ENCODE peak calls at places on chromosomes 13 and 19, in five cellular contexts. Z is stimulated activated CD8-positive, alpha-beta memory T cell treated with anti-CD3 and anti-CD28 coated beads, Interleukin-12 subunit alpha, Interleukin-12 subunit beta, amount 100 ng/mL, for 4 hours; K is dorsolateral prefrontal cortex; B is cardiac fibroblast; O is effector CD4-positive, alpha-beta T cell. L is an unnamed sample.

GRCh38 chr13:52003551-52003950 is 7.7 kb downstream of the ATP7B start:
- DNase-seq in Z (no peak), K (no peak), B (no peak), O (no peak), L (no peak)

GRCh38 chr13:80469841-80470378 is 129.0 kb upstream of the SPRY2 start:
- DNase-seq in Z (no peak), K (peak), B (peak), O (no peak), L (peak)

GRCh38 chr13:34926513-34926912 is 15.6 kb upstream of the NBEA start:
- DNase-seq in Z (no peak), K (no peak), B (peak), O (no peak), L (peak)

GRCh38 chr13:21673592-21674270 is 2.9 kb downstream of the FGF9 start:
- DNase-seq in Z (peak), K (peak), B (peak), O (peak), L (no peak)

GRCh38 chr13:59963383-59963782 is 200.3 kb downstream of the DIAPH3 start:
- DNase-seq in Z (no peak), K (no peak), B (no peak), O (no peak), L (no peak)

GRCh38 chr19:13764101-13764807 is at the start of gene MRI1:
- DNase-seq in Z (peak), K (peak), B (peak), O (peak), L (peak)

GRCh38 chr19:18785179-18786124 is 5.7 kb downstream of the COMP start:
- DNase-seq in Z (peak), K (no peak), B (peak), O (peak), L (no peak)

GRCh38 chr19:18932216-18932841 is 8.7 kb downstream of the HOMER3 start:
- DNase-seq in Z (peak), K (peak), B (peak), O (peak), L (peak)

GRCh38 chr19:44757735-44758505 is 9.4 kb downstream of the BCL3 start:
- DNase-seq in Z (no peak), K (peak), B (peak), O (no peak), L (peak)

GRCh38 chr19:33904681-33905080 is 108.0 kb downstream of the KCTD15 start:
- DNase-seq in Z (no peak), K (no peak), B (peak), O (no peak), L (no peak)

GRCh38 chr13:36674337-36675212 is 755 bp downstream of the SERTM1 start:
- DNase-seq in Z (no peak), K (no peak), B (no peak), O (no peak), L (no peak)

GRCh38 chr13:24672141-24673132 is 7.8 kb upstream of the ATP12A start:
- DNase-seq in Z (no peak), K (no peak), B (peak), O (no peak), L (no peak)

GRCh38 chr13:41658057-41658642 is 200.8 kb downstream of the RGCC start:
- DNase-seq in Z (no peak), K (no peak), B (peak), O (no peak), L (no peak)

GRCh38 chr19:12701596-12702282 is 5.3 kb upstream of the FBXW9 start:
- DNase-seq in Z (no peak), K (no peak), B (no peak), O (no peak), L (no peak)

GRCh38 chr13:44109986-44110640 is 230.4 kb downstream of the LACC1 start:
- DNase-seq in Z (no peak), K (no peak), B (no peak), O (no peak), L (peak)

GRCh38 chr19:39402417-39403297 is 4.0 kb upstream of the ZFP36 start:
- DNase-seq in Z (peak), K (peak), B (peak), O (peak), L (peak)

GRCh38 chr19:11534538-11534937 is 4.1 kb upstream of the CNN1 start:
- DNase-seq in Z (no peak), K (no peak), B (no peak), O (no peak), L (no peak)

GRCh38 chr19:49665301-49666119 is at the start of the genes BCL2L12 and IRF3:
- DNase-seq in Z (peak), K (peak), B (peak), O (peak), L (peak)

GRCh38 chr19:48170817-48171347 is 402 bp downstream of the ZSWIM9 start:
- DNase-seq in Z (no peak), K (no peak), B (no peak), O (no peak), L (no peak)

L was measured in foreskin melanocyte.